ENCODE peak calls at places on chromosomes 11 and 22, in seven cellular contexts. One of them, this sample, is unnamed. For H3K4me1 and H3K27me3, the result is how much of the 10 kb centered on the place peaks cover.

GRCh38 chr11:59247535-59248227 is 35.0 kb upstream of the MPEG1 start:
- DNase-seq in IMR-90: peak
- DNase-seq in esophagus squamous epithelium: no peak
- DNase-seq in breast epithelium: no peak
- DNase-seq in GM23338: no peak
- DNase-seq in lower lobe of right lung: peak
- DNase-seq in heart right ventricle: no peak
- DNase-seq in this sample: no peak

GRCh38 chr22:44392446-44392921 is 79.7 kb upstream of the SHISAL1 start:
- DNase-seq in IMR-90: peak
- DNase-seq in esophagus squamous epithelium: no peak
- DNase-seq in lower lobe of right lung: peak
- DNase-seq in GM23338: no peak
- DNase-seq in breast epithelium: peak
- DNase-seq in heart right ventricle: peak
- DNase-seq in this sample: no peak

GRCh38 chr22:31917227-31917921 is 27.0 kb upstream of the YWHAH start:
- DNase-seq in heart right ventricle: no peak
- DNase-seq in breast epithelium: no peak
- DNase-seq in IMR-90: no peak
- DNase-seq in lower lobe of right lung: peak
- DNase-seq in GM23338: no peak
- DNase-seq in esophagus squamous epithelium: no peak
- DNase-seq in this sample: no peak

GRCh38 chr11:67616431-67617242 is 9.9 kb downstream of the NDUFV1 start:
- DNase-seq in breast epithelium: no peak
- DNase-seq in GM23338: no peak
- DNase-seq in heart right ventricle: no peak
- DNase-seq in esophagus squamous epithelium: no peak
- DNase-seq in IMR-90: no peak
- DNase-seq in lower lobe of right lung: no peak
- DNase-seq in this sample: no peak

GRCh38 chr11:68040121-68040956 is 1.5 kb downstream of the TCIRG1 start:
- DNase-seq in lower lobe of right lung: peak
- DNase-seq in GM23338: peak
- DNase-seq in IMR-90: peak
- DNase-seq in esophagus squamous epithelium: no peak
- DNase-seq in breast epithelium: no peak
- DNase-seq in heart right ventricle: peak
- DNase-seq in this sample: peak

GRCh38 chr11:115760528-115760837 is 256.3 kb upstream of the CADM1 start:
- DNase-seq in breast epithelium: no peak
- DNase-seq in heart right ventricle: no peak
- DNase-seq in GM23338: peak
- DNase-seq in lower lobe of right lung: no peak
- DNase-seq in esophagus squamous epithelium: no peak
- DNase-seq in IMR-90: no peak
- DNase-seq in this sample: no peak

GRCh38 chr11:65537620-65538231 is 12.8 kb downstream of the SCYL1 start:
- DNase-seq in IMR-90: no peak
- DNase-seq in breast epithelium: no peak
- DNase-seq in esophagus squamous epithelium: no peak
- DNase-seq in lower lobe of right lung: no peak
- DNase-seq in GM23338: no peak
- DNase-seq in heart right ventricle: no peak
- DNase-seq in this sample: no peak

GRCh38 chr11:45158891-45159605 is 12.6 kb downstream of the PRDM11 start:
- DNase-seq in lower lobe of right lung: no peak
- DNase-seq in heart right ventricle: peak
- DNase-seq in esophagus squamous epithelium: no peak
- DNase-seq in GM23338: no peak
- DNase-seq in IMR-90: no peak
- DNase-seq in breast epithelium: peak
- DNase-seq in this sample: no peak

GRCh38 chr22:28937206-28938025 is 54.0 kb downstream of the ZNRF3 start:
- DNase-seq in IMR-90: no peak
- DNase-seq in esophagus squamous epithelium: no peak
- DNase-seq in heart right ventricle: no peak
- DNase-seq in breast epithelium: no peak
- DNase-seq in GM23338: no peak
- DNase-seq in lower lobe of right lung: no peak
- DNase-seq in this sample: no peak

GRCh38 chr11:68212421-68213134 is 518 bp downstream of the KMT5B start:
- DNase-seq in heart right ventricle: peak
- DNase-seq in esophagus squamous epithelium: no peak
- DNase-seq in lower lobe of right lung: peak
- DNase-seq in GM23338: peak
- DNase-seq in breast epithelium: peak
- DNase-seq in IMR-90: peak
- DNase-seq in this sample: peak

GRCh38 chr11:76747428-76747979 is 35.7 kb upstream of the TSKU start:
- DNase-seq in breast epithelium: no peak
- DNase-seq in heart right ventricle: no peak
- DNase-seq in lower lobe of right lung: no peak
- DNase-seq in esophagus squamous epithelium: no peak
- DNase-seq in GM23338: no peak
- DNase-seq in IMR-90: no peak
- DNase-seq in this sample: no peak

GRCh38 chr22:39967103-39967829 is 7.1 kb downstream of the TMA7B start:
- DNase-seq in breast epithelium: no peak
- DNase-seq in esophagus squamous epithelium: no peak
- DNase-seq in lower lobe of right lung: no peak
- DNase-seq in heart right ventricle: no peak
- DNase-seq in GM23338: no peak
- DNase-seq in IMR-90: peak
- DNase-seq in this sample: peak

GRCh38 chr11:102599642-102600261 is 25.4 kb downstream of the MMP20 start:
- DNase-seq in heart right ventricle: no peak
- DNase-seq in GM23338: no peak
- DNase-seq in breast epithelium: no peak
- DNase-seq in esophagus squamous epithelium: no peak
- DNase-seq in lower lobe of right lung: no peak
- DNase-seq in IMR-90: peak
- DNase-seq in this sample: no peak

GRCh38 chr11:84719935-84720577 is 907.1 kb downstream of the DLG2 start:
- DNase-seq in lower lobe of right lung: peak
- DNase-seq in esophagus squamous epithelium: no peak
- DNase-seq in GM23338: peak
- DNase-seq in heart right ventricle: peak
- DNase-seq in breast epithelium: no peak
- DNase-seq in IMR-90: no peak
- DNase-seq in this sample: no peak

GRCh38 chr11:125300791-125301218 is 136.3 kb downstream of the PKNOX2 start:
- DNase-seq in heart right ventricle: peak
- DNase-seq in esophagus squamous epithelium: no peak
- DNase-seq in IMR-90: peak
- DNase-seq in breast epithelium: no peak
- DNase-seq in lower lobe of right lung: no peak
- DNase-seq in GM23338: no peak
- DNase-seq in this sample: no peak

GRCh38 chr11:128487978-128488377 is 99.4 kb downstream of the ETS1 start:
- DNase-seq in esophagus squamous epithelium: no peak
- DNase-seq in GM23338: no peak
- DNase-seq in lower lobe of right lung: no peak
- DNase-seq in breast epithelium: no peak
- DNase-seq in heart right ventricle: no peak
- DNase-seq in IMR-90: no peak
- DNase-seq in this sample: no peak

GRCh38 chr11:41301023-41301422 is 158.4 kb downstream of the LRRC4C start:
- DNase-seq in IMR-90: no peak
- DNase-seq in GM23338: no peak
- DNase-seq in breast epithelium: no peak
- DNase-seq in esophagus squamous epithelium: no peak
- DNase-seq in heart right ventricle: no peak
- DNase-seq in lower lobe of right lung: no peak
- DNase-seq in this sample: no peak

GRCh38 chr11:73106347-73106746 is 35.8 kb downstream of the FCHSD2 start:
- DNase-seq in breast epithelium: no peak
- DNase-seq in GM23338: no peak
- DNase-seq in IMR-90: no peak
- DNase-seq in lower lobe of right lung: no peak
- DNase-seq in esophagus squamous epithelium: no peak
- DNase-seq in heart right ventricle: no peak
- DNase-seq in this sample: no peak

GRCh38 chr22:22720201-22720723 is 75.8 kb downstream of the GGTLC2 start:
- DNase-seq in breast epithelium: no peak
- DNase-seq in lower lobe of right lung: no peak
- DNase-seq in esophagus squamous epithelium: no peak
- DNase-seq in GM23338: peak
- DNase-seq in heart right ventricle: no peak
- DNase-seq in IMR-90: peak
- DNase-seq in this sample: no peak

GRCh38 chr11:71207996-71208774 is 44.2 kb downstream of the SHANK2 start:
- DNase-seq in lower lobe of right lung: peak
- DNase-seq in GM23338: no peak
- DNase-seq in heart right ventricle: no peak
- DNase-seq in breast epithelium: peak
- DNase-seq in esophagus squamous epithelium: no peak
- DNase-seq in IMR-90: no peak
- DNase-seq in this sample: no peak

GRCh38 chr11:120773501-120774031 is 250.3 kb upstream of the TBCEL start:
- DNase-seq in breast epithelium: no peak
- DNase-seq in IMR-90: no peak
- DNase-seq in lower lobe of right lung: no peak
- DNase-seq in GM23338: no peak
- DNase-seq in esophagus squamous epithelium: no peak
- DNase-seq in heart right ventricle: no peak
- DNase-seq in this sample: no peak

GRCh38 chr11:62552931-62553838 is 6.6 kb upstream of the AHNAK start:
- DNase-seq in esophagus squamous epithelium: no peak
- DNase-seq in IMR-90: peak
- DNase-seq in lower lobe of right lung: peak
- DNase-seq in heart right ventricle: peak
- DNase-seq in GM23338: peak
- DNase-seq in breast epithelium: peak
- DNase-seq in this sample: peak

GRCh38 chr11:68621826-68622225 is 62.5 kb upstream of the GAL start:
- DNase-seq in breast epithelium: no peak
- DNase-seq in esophagus squamous epithelium: no peak
- DNase-seq in lower lobe of right lung: no peak
- DNase-seq in heart right ventricle: no peak
- DNase-seq in IMR-90: no peak
- DNase-seq in GM23338: no peak
- DNase-seq in this sample: no peak

GRCh38 chr11:104995001-104995408 is 26.6 kb upstream of the CASP4 start:
- DNase-seq in lower lobe of right lung: no peak
- DNase-seq in IMR-90: no peak
- DNase-seq in esophagus squamous epithelium: no peak
- DNase-seq in heart right ventricle: no peak
- DNase-seq in GM23338: no peak
- DNase-seq in breast epithelium: no peak
- DNase-seq in this sample: no peak

GRCh38 chr11:67455054-67455453 is at the start of gene CABP4:
- DNase-seq in heart right ventricle: no peak
- DNase-seq in lower lobe of right lung: no peak
- DNase-seq in breast epithelium: no peak
- DNase-seq in IMR-90: no peak
- DNase-seq in GM23338: no peak
- DNase-seq in esophagus squamous epithelium: no peak
- DNase-seq in this sample: no peak

GRCh38 chr22:43823353-43823908 is 11.3 kb upstream of the EFCAB6 start:
- DNase-seq in esophagus squamous epithelium: no peak
- DNase-seq in breast epithelium: no peak
- DNase-seq in GM23338: peak
- DNase-seq in lower lobe of right lung: peak
- DNase-seq in heart right ventricle: no peak
- DNase-seq in IMR-90: no peak
- DNase-seq in this sample: no peak

GRCh38 chr22:20130739-20131592 is 638 bp upstream of the ZDHHC8 start:
- DNase-seq in IMR-90: peak
- DNase-seq in lower lobe of right lung: peak
- DNase-seq in GM23338: peak
- DNase-seq in esophagus squamous epithelium: peak
- DNase-seq in breast epithelium: peak
- DNase-seq in heart right ventricle: peak
- DNase-seq in this sample: peak

GRCh38 chr22:28943501-28943879 is 60.1 kb downstream of the ZNRF3 start:
- DNase-seq in esophagus squamous epithelium: no peak
- DNase-seq in heart right ventricle: no peak
- DNase-seq in IMR-90: no peak
- DNase-seq in breast epithelium: no peak
- DNase-seq in lower lobe of right lung: peak
- DNase-seq in GM23338: no peak
- DNase-seq in this sample: no peak

GRCh38 chr11:67584205-67584880 is 731 bp downstream of the GSTP1 start:
- DNase-seq in breast epithelium: peak
- DNase-seq in esophagus squamous epithelium: peak
- DNase-seq in IMR-90: peak
- DNase-seq in lower lobe of right lung: peak
- DNase-seq in GM23338: peak
- DNase-seq in heart right ventricle: peak
- DNase-seq in this sample: peak

GRCh38 chr11:107716884-107717532 is 5.2 kb upstream of the SLN start:
- DNase-seq in heart right ventricle: no peak
- DNase-seq in esophagus squamous epithelium: no peak
- DNase-seq in GM23338: no peak
- DNase-seq in lower lobe of right lung: no peak
- DNase-seq in breast epithelium: no peak
- DNase-seq in IMR-90: no peak
- DNase-seq in this sample: no peak
- H3K4me1 ChIP-seq in heart right ventricle: under half
- H3K4me1 ChIP-seq in esophagus squamous epithelium: under half
- H3K4me1 ChIP-seq in GM23338: under half
- H3K4me1 ChIP-seq in lower lobe of right lung: under half
- H3K4me1 ChIP-seq in breast epithelium: under half
- H3K4me1 ChIP-seq in IMR-90: under half
- H3K4me1 ChIP-seq in this sample: under half

GRCh38 chr11:70158201-70158600 is 44.9 kb upstream of the FADD start:
- DNase-seq in lower lobe of right lung: no peak
- DNase-seq in heart right ventricle: no peak
- DNase-seq in GM23338: peak
- DNase-seq in IMR-90: peak
- DNase-seq in breast epithelium: no peak
- DNase-seq in esophagus squamous epithelium: no peak
- DNase-seq in this sample: peak
- TF ChIP-seq CTCF in lower lobe of right lung: peak
- TF ChIP-seq CTCF in heart right ventricle: peak
- TF ChIP-seq CTCF in GM23338: peak
- TF ChIP-seq CTCF in IMR-90: peak
- TF ChIP-seq CTCF in breast epithelium: no peak
- TF ChIP-seq CTCF in esophagus squamous epithelium: no peak
- TF ChIP-seq CTCF in this sample: peak

DNA sequence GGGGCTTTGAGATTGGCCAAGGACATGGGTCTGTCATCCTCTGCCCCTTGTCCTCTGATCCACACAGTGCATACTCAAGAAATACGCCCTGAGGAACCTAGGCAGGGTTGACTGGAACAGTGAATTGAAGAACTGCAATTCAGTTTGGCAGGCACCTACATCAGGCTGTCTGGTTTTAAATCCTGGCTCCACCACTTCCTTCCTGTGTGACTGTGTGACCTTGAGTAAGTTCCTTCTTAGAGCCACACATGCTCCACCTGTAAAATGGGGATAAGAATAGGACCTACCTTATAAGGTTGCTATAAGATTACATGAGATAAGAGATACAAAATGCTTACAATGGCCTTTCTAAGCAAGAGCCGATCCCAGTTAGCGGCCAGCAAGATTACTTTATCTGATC is 15.8 kb upstream of the TCF20 start:
- DNase-seq in breast epithelium: no peak
- DNase-seq in IMR-90: no peak
- DNase-seq in GM23338: no peak
- DNase-seq in lower lobe of right lung: no peak
- DNase-seq in heart right ventricle: no peak
- DNase-seq in esophagus squamous epithelium: no peak
- DNase-seq in this sample: no peak
- H3K27me3 ChIP-seq in breast epithelium: under half
- H3K27me3 ChIP-seq in IMR-90: under half
- H3K27me3 ChIP-seq in GM23338: under half
- H3K27me3 ChIP-seq in lower lobe of right lung: under half
- H3K27me3 ChIP-seq in heart right ventricle: under half
- H3K27me3 ChIP-seq in esophagus squamous epithelium: under half
- H3K27me3 ChIP-seq in this sample: under half

GRCh38 chr11:328012-328411 is 7.4 kb upstream of the IFITM3 start:
- DNase-seq in breast epithelium: no peak
- DNase-seq in esophagus squamous epithelium: no peak
- DNase-seq in GM23338: no peak
- DNase-seq in IMR-90: no peak
- DNase-seq in heart right ventricle: no peak
- DNase-seq in lower lobe of right lung: no peak
- DNase-seq in this sample: no peak
- H3K4me1 ChIP-seq in breast epithelium: under half
- H3K4me1 ChIP-seq in esophagus squamous epithelium: under half
- H3K4me1 ChIP-seq in GM23338: under half
- H3K4me1 ChIP-seq in IMR-90: under half
- H3K4me1 ChIP-seq in heart right ventricle: half or more
- H3K4me1 ChIP-seq in lower lobe of right lung: under half
- H3K4me1 ChIP-seq in this sample: under half